ENCODE peak calls at places on chromosomes 5 and 9, in eight cellular contexts. M, Y, R, G, J, T, B and C are unnamed samples.

GRCh38 chr9:127788337-127789011 is 2.6 kb downstream of the CDK9 start:
- DNase-seq in T (no peak), Y (no peak), G (no peak), R (peak), B (no peak), M (no peak), J (peak), C (no peak)

GRCh38 chr9:68714416-68715180 is 9.6 kb downstream of the PIP5K1B start:
- DNase-seq in J (no peak), Y (no peak), R (peak), M (no peak), T (no peak), G (no peak), B (no peak), C (no peak)

GRCh38 chr5:9781882-9782281 is 151.7 kb upstream of the TAS2R1 start:
- DNase-seq in B (no peak), Y (no peak), G (no peak), R (no peak), M (no peak), J (no peak), T (no peak), C (no peak)

GRCh38 chr9:117644607-117645244 is 59.5 kb upstream of the TLR4 start:
- DNase-seq in T (peak), R (peak), M (peak), G (peak), B (peak), Y (peak), J (peak), C (peak)

GRCh38 chr5:146788918-146789317 is 89.6 kb downstream of the PPP2R2B start:
- DNase-seq in T (no peak), G (no peak), B (no peak), M (no peak), J (no peak), R (no peak), Y (no peak), C (no peak)

GRCh38 chr9:32525506-32525905 is 490 bp downstream of the RIGI start:
- DNase-seq in J (no peak), Y (no peak), B (no peak), M (no peak), G (peak), R (peak), T (peak), C (no peak)

GRCh38 chr5:123264399-123264798 is 158.8 kb downstream of the CEP120 start:
- DNase-seq in R (no peak), Y (no peak), B (no peak), G (no peak), T (no peak), J (no peak), M (no peak), C (no peak)

GRCh38 chr5:16582081-16582480 is 34.7 kb downstream of the RETREG1 start:
- DNase-seq in G (no peak), Y (no peak), B (no peak), R (no peak), T (no peak), J (no peak), M (no peak), C (no peak)

GRCh38 chr5:62460578-62460983 is 48.0 kb downstream of the IPO11 start:
- DNase-seq in G (peak), B (no peak), M (peak), T (no peak), Y (peak), R (peak), J (no peak), C (no peak)

GRCh38 chr9:101702257-101702656 is 36.2 kb downstream of the GRIN3A start:
- DNase-seq in B (no peak), G (no peak), J (no peak), R (no peak), Y (no peak), T (no peak), M (no peak), C (no peak)

GRCh38 chr5:137174206-137174605 is 324.9 kb downstream of the SPOCK1 start:
- DNase-seq in J (no peak), M (no peak), B (no peak), Y (no peak), G (no peak), R (no peak), T (no peak), C (no peak)

GRCh38 chr9:27528278-27528885 is 1.2 kb downstream of the MOB3B start:
- DNase-seq in J (peak), R (peak), G (no peak), M (no peak), Y (no peak), B (peak), T (peak), C (peak)

GRCh38 chr5:154258531-154259217 is 68.1 kb downstream of the GALNT10 start:
- DNase-seq in J (no peak), R (no peak), M (peak), T (no peak), B (no peak), Y (no peak), G (no peak), C (no peak)

GRCh38 chr5:4098226-4098625 is 502.6 kb downstream of the IRX1 start:
- DNase-seq in T (no peak), R (no peak), G (no peak), J (no peak), M (no peak), B (no peak), Y (no peak), C (no peak)

GRCh38 chr9:33025572-33026347 is 687 bp downstream of the DNAJA1 start:
- DNase-seq in T (peak), G (peak), B (peak), J (peak), R (peak), M (peak), Y (peak), C (peak)

GRCh38 chr5:428754-429452 is 14.1 kb upstream of the EXOC3 start:
- DNase-seq in G (no peak), R (no peak), Y (no peak), J (no peak), T (no peak), M (no peak), B (no peak), C (no peak)

GRCh38 chr5:14178671-14179211 is 35.6 kb downstream of the TRIO start:
- DNase-seq in J (no peak), Y (peak), G (no peak), B (no peak), R (no peak), M (no peak), T (no peak), C (no peak)

GRCh38 chr9:86706391-86706790 is 240.9 kb downstream of the GAS1 start:
- DNase-seq in M (no peak), T (no peak), J (no peak), G (no peak), R (no peak), B (no peak), Y (no peak), C (no peak)

GRCh38 chr9:40884072-40884901 is 244.2 kb downstream of the FOXD4L6 start:
- DNase-seq in Y (no peak), B (no peak), T (no peak), G (no peak), R (no peak), M (no peak), J (peak), C (no peak)

GRCh38 chr9:123216387-123216786 is 52.0 kb downstream of the STRBP start:
- DNase-seq in B (no peak), J (no peak), R (no peak), Y (no peak), G (no peak), M (no peak), T (no peak), C (no peak)

GRCh38 chr9:128102196-128102595 is 25.3 kb downstream of the PTGES2 start:
- DNase-seq in R (no peak), T (no peak), J (no peak), G (no peak), Y (no peak), B (peak), M (no peak), C (no peak)

DNA sequence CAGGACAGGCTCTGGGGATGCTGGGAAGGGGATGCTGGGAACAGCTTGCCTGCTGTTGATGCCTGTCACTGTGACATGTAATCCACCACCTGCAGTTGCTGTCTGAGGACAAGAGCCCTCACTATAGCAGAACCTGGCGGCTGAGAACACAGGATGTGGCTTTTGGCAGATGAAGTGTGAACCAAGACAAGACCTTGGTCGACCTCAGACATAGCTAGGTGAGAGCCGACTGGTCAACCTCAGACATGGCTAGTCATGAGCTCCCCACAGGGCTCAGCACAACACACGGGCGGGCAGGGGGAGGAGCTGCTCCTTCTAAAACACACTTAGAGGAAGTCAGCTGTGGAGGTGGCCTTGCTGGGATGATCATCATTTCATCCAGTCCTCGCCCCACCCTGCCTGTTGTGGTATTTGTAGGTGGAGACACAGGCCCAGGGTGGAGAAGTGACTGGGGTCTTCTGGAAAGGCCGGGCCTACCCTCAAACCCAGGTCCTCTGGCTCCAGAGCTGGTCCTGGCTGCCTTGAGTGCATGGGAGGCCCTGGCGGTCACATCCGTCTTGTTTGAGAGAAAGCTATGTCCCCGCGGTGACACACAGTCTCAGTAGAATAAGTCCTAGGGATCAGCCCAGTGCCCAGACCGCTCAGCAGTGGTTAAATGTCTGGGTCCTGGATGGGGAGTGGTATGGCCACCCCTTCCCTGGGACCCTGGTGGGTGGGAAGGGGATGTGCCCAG is 6.1 kb downstream of the SUSD3 start:
- DNase-seq in T (peak), R (peak), B (no peak), G (peak), M (no peak), Y (no peak), J (peak), C (peak)
- H3K4me3 ChIP-seq in T (no peak), R (no peak), B (no peak), G (peak), M (no peak), Y (no peak), J (no peak), C (peak)

GRCh38 chr5:132176987-132177386 is 50.7 kb downstream of the P4HA2 start:
- DNase-seq in M (no peak), G (peak), B (no peak), R (no peak), Y (no peak), T (no peak), J (no peak), C (no peak)
- TF ChIP-seq CTCF in M (no peak), G (peak), B (no peak), R (no peak), Y (peak), T (no peak), J (no peak), C (no peak)

DNA sequence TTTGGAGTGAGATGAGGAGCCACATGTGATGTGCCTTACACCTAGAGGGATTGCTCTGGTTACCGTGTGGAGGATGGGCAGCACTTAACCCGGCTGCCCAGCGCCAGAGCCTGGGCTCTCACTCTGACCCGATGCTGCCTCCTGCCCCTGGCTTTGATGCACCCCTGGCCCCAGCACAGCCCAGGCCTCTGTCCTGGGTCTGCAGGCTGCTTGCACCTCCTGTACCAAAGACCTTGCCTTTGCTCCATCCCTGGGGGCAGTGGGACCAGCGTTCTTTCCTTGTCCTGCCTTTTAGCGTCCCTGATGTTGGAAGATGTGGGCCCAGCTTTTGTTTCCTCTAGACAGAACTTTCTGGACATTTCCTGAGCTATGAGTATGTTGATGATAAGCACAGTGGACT is 40.4 kb downstream of the FGF18 start:
- DNase-seq in Y (no peak), T (no peak), R (no peak), B (no peak), J (no peak), M (no peak), G (no peak), C (no peak)
- TF ChIP-seq POLR2A in Y (no peak), T (no peak), R (no peak), B (no peak), J (no peak), M (no peak), G (no peak), C (no peak)

GRCh38 chr5:173413476-173413982 is 85.3 kb upstream of the STC2 start:
- DNase-seq in G (no peak), B (no peak), J (no peak), R (no peak), M (no peak), T (no peak), Y (no peak), C (no peak)

GRCh38 chr5:173412566-173412965 is 84.4 kb upstream of the STC2 start:
- DNase-seq in G (no peak), B (no peak), R (no peak), M (no peak), J (no peak), T (no peak), Y (no peak), C (no peak)

GRCh38 chr5:173410459-173411233 is 82.4 kb upstream of the STC2 start:
- DNase-seq in J (no peak), M (no peak), T (no peak), Y (no peak), R (no peak), B (no peak), G (no peak), C (no peak)

GRCh38 chr5:173412151-173412550 is 83.9 kb upstream of the STC2 start:
- DNase-seq in R (no peak), J (no peak), T (no peak), B (no peak), Y (no peak), G (no peak), M (no peak), C (no peak)

GRCh38 chr5:173408946-173409345 is 80.7 kb upstream of the STC2 start:
- DNase-seq in R (no peak), G (no peak), M (no peak), Y (no peak), T (no peak), J (no peak), B (no peak), C (no peak)
- H3K4me3 ChIP-seq in R (no peak), G (no peak), M (no peak), Y (no peak), T (no peak), J (no peak), B (no peak), C (no peak)

GRCh38 chr9:12884736-12885395 is 110.0 kb downstream of the LURAP1L start:
- DNase-seq in G (no peak), J (peak), M (peak), B (no peak), Y (peak), R (peak), T (no peak), C (no peak)
- TF ChIP-seq CTCF in G (no peak), J (peak), M (peak), B (peak), Y (peak), R (peak), T (peak), C (peak)

GRCh38 chr9:24293391-24293790 is 252.3 kb downstream of the IZUMO3 start:
- DNase-seq in M (no peak), R (no peak), B (no peak), Y (no peak), G (no peak), T (no peak), J (no peak), C (no peak)
- TF ChIP-seq POLR2A in M (no peak), R (no peak), B (no peak), Y (no peak), G (no peak), T (no peak), J (no peak), C (no peak)

DNA sequence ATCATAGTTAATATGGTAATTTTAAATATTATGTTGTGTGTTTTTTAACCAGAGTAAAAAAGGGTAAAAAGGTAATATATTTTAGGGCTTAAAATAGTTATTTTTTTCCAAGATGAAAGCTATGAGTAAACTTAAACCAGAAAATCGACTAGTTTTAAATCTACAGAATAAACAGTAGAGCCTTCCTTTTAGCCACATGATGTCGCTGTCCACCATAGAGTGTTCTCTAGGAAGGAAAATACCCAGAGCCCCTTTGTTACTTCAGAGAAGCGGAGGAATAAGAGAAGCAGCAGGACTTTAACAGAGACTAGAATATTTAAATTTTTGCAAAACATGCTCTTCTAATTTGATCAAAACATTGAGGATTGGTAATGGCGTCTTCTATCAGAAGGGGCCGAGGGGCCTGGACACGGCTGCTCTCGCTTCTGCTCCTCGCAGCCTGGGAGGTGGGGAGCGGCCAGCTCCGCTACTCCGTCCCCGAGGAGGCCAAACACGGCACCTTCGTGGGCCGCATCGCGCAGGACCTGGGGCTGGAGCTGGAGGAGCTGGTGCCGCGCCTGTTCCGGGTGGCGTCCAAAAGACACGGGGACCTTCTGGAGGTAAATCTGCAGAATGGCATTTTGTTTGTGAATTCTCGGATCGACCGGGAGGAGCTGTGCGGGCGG is at the start of gene PCDHA2:
- DNase-seq in M (no peak), R (no peak), J (no peak), Y (peak), T (no peak), G (peak), B (no peak), C (no peak)
- H3K4me3 ChIP-seq in M (no peak), R (no peak), J (no peak), Y (peak), T (no peak), G (no peak), B (peak), C (no peak)

GRCh38 chr5:41508186-41508585 is 2.2 kb downstream of the PLCXD3 start:
- DNase-seq in J (no peak), T (no peak), M (no peak), Y (no peak), B (no peak), G (no peak), R (no peak), C (no peak)

GRCh38 chr5:41507501-41507900 is 2.9 kb downstream of the PLCXD3 start:
- DNase-seq in B (no peak), G (no peak), Y (no peak), R (no peak), J (no peak), M (no peak), T (no peak), C (no peak)

GRCh38 chr5:41509399-41510175 is 814 bp downstream of the PLCXD3 start:
- DNase-seq in Y (no peak), T (no peak), B (peak), M (no peak), J (no peak), R (no peak), G (no peak), C (no peak)

GRCh38 chr5:41510176-41510831 is at the start of gene PLCXD3:
- DNase-seq in M (no peak), G (no peak), B (peak), Y (peak), R (peak), T (no peak), J (no peak), C (no peak)

DNA sequence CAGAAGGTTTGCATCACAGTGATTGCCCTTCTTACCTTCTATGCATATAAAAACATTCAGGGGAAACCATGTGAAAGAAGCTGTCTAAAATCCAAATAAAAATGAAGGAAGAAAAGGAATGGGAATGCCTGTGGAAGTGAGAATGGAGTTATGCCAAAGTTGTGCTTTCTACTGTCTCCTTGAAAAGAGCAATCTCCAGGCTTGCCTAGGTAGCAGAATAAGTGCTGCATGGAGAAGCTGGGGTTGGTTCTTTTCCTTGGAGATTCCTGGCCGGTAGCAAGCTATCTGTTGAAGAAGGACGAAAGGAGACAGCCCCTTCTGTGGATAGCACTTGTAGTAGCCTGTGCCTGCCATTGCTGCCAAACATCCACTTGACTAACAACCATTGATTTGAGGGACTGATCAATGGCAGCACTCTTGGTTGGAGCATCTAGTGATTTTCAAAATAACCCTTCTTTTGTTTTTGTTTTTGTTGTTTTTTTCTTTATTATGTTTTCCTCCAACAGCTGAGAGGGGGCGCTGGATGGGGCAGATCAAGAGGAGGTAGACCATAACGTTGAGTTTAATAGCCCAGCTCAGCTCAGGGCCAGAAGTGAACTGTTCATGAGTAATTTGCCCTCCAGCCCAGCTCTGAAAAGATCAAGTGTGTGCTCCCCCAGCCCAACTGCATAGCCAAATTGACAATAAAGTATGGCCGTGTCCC is 1.6 kb downstream of the PLCXD3 start:
- DNase-seq in J (no peak), B (no peak), R (no peak), T (no peak), M (no peak), G (no peak), Y (no peak), C (no peak)
- TF ChIP-seq CTCF in J (no peak), B (no peak), R (no peak), T (no peak), M (no peak), G (no peak), Y (no peak), C (no peak)